ENCODE peak calls at places on chromosome 18, in nine cellular contexts. One of them, this sample, is unnamed.

GRCh38 chr18:77086034-77086433 is 46.5 kb downstream of the MBP start:
- DNase-seq in GM20000: no peak
- DNase-seq in AG04449: no peak
- DNase-seq in fibroblast of mammary gland: peak; percentile 97
- DNase-seq in WTC11: no peak
- DNase-seq in RWPE1: peak; percentile 93
- DNase-seq in brain microvascular endothelial cell: peak; percentile 62
- DNase-seq in HCT116: no peak
- DNase-seq in Caco-2: no peak
- DNase-seq in this sample: no peak

GRCh38 chr18:76679259-76679658 is 143.1 kb upstream of the ZNF236 start:
- DNase-seq in fibroblast of mammary gland: no peak
- DNase-seq in brain microvascular endothelial cell: no peak
- DNase-seq in AG04449: no peak
- DNase-seq in HCT116: no peak
- DNase-seq in WTC11: peak; percentile 42
- DNase-seq in Caco-2: no peak
- DNase-seq in GM20000: no peak
- DNase-seq in RWPE1: no peak
- DNase-seq in this sample: no peak

GRCh38 chr18:28736951-28737350 is 560.0 kb upstream of the CDH2 start:
- DNase-seq in Caco-2: no peak
- DNase-seq in AG04449: no peak
- DNase-seq in GM20000: no peak
- DNase-seq in RWPE1: no peak
- DNase-seq in fibroblast of mammary gland: peak; percentile 19
- DNase-seq in HCT116: no peak
- DNase-seq in brain microvascular endothelial cell: no peak
- DNase-seq in WTC11: no peak
- DNase-seq in this sample: no peak

GRCh38 chr18:58231930-58232329 is 187.9 kb downstream of the NEDD4L start:
- DNase-seq in Caco-2: no peak
- DNase-seq in AG04449: no peak
- DNase-seq in HCT116: no peak
- DNase-seq in GM20000: peak; percentile 32
- DNase-seq in brain microvascular endothelial cell: no peak
- DNase-seq in fibroblast of mammary gland: peak; percentile 29
- DNase-seq in WTC11: no peak
- DNase-seq in RWPE1: no peak
- DNase-seq in this sample: no peak

GRCh38 chr18:39030124-39030655 is 1464.6 kb upstream of the CELF4 start:
- DNase-seq in brain microvascular endothelial cell: no peak
- DNase-seq in WTC11: no peak
- DNase-seq in AG04449: no peak
- DNase-seq in RWPE1: no peak
- DNase-seq in Caco-2: no peak
- DNase-seq in HCT116: no peak
- DNase-seq in GM20000: no peak
- DNase-seq in fibroblast of mammary gland: no peak
- DNase-seq in this sample: no peak

GRCh38 chr18:58394046-58394445 is 234.8 kb downstream of the ALPK2 start:
- DNase-seq in GM20000: no peak
- DNase-seq in Caco-2: no peak
- DNase-seq in AG04449: no peak
- DNase-seq in fibroblast of mammary gland: peak; percentile 62
- DNase-seq in brain microvascular endothelial cell: no peak
- DNase-seq in RWPE1: no peak
- DNase-seq in HCT116: no peak
- DNase-seq in WTC11: no peak
- DNase-seq in this sample: no peak

GRCh38 chr18:39909706-39910105 is 2045.3 kb upstream of the PIK3C3 start:
- DNase-seq in GM20000: no peak
- DNase-seq in brain microvascular endothelial cell: peak; percentile 1
- DNase-seq in WTC11: no peak
- DNase-seq in fibroblast of mammary gland: peak; percentile 16
- DNase-seq in Caco-2: no peak
- DNase-seq in AG04449: no peak
- DNase-seq in HCT116: no peak
- DNase-seq in RWPE1: no peak
- DNase-seq in this sample: no peak

GRCh38 chr18:37567061-37567993 is 1.7 kb upstream of the CELF4 start:
- DNase-seq in brain microvascular endothelial cell: no peak
- DNase-seq in WTC11: no peak
- DNase-seq in GM20000: peak; percentile 45
- DNase-seq in HCT116: no peak
- DNase-seq in RWPE1: no peak
- DNase-seq in fibroblast of mammary gland: no peak
- DNase-seq in Caco-2: no peak
- DNase-seq in AG04449: no peak
- DNase-seq in this sample: peak; percentile 38

GRCh38 chr18:27447530-27447929 is 262.4 kb upstream of the CHST9 start:
- DNase-seq in Caco-2: no peak
- DNase-seq in RWPE1: no peak
- DNase-seq in GM20000: no peak
- DNase-seq in brain microvascular endothelial cell: no peak
- DNase-seq in HCT116: no peak
- DNase-seq in AG04449: no peak
- DNase-seq in fibroblast of mammary gland: no peak
- DNase-seq in WTC11: no peak
- DNase-seq in this sample: no peak

GRCh38 chr18:52422985-52423601 is 83.1 kb downstream of the DCC start:
- DNase-seq in brain microvascular endothelial cell: no peak
- DNase-seq in GM20000: no peak
- DNase-seq in Caco-2: no peak
- DNase-seq in AG04449: no peak
- DNase-seq in RWPE1: no peak
- DNase-seq in WTC11: no peak
- DNase-seq in fibroblast of mammary gland: no peak
- DNase-seq in HCT116: no peak
- DNase-seq in this sample: no peak

GRCh38 chr18:22347624-22348511 is 69.8 kb downstream of the CTAGE1 start:
- DNase-seq in HCT116: no peak
- DNase-seq in GM20000: peak; percentile 17
- DNase-seq in AG04449: no peak
- DNase-seq in fibroblast of mammary gland: no peak
- DNase-seq in WTC11: peak; percentile 23
- DNase-seq in Caco-2: no peak
- DNase-seq in brain microvascular endothelial cell: peak; percentile 15
- DNase-seq in RWPE1: no peak
- DNase-seq in this sample: no peak

GRCh38 chr18:23301971-23302370 is 151.1 kb upstream of the RIOK3 start:
- DNase-seq in WTC11: no peak
- DNase-seq in HCT116: no peak
- DNase-seq in GM20000: no peak
- DNase-seq in brain microvascular endothelial cell: no peak
- DNase-seq in fibroblast of mammary gland: no peak
- DNase-seq in AG04449: no peak
- DNase-seq in RWPE1: no peak
- DNase-seq in Caco-2: no peak
- DNase-seq in this sample: no peak

GRCh38 chr18:43681661-43682060 is 404.4 kb upstream of the SYT4 start:
- DNase-seq in AG04449: no peak
- DNase-seq in WTC11: no peak
- DNase-seq in RWPE1: no peak
- DNase-seq in GM20000: no peak
- DNase-seq in HCT116: no peak
- DNase-seq in fibroblast of mammary gland: no peak
- DNase-seq in Caco-2: no peak
- DNase-seq in brain microvascular endothelial cell: no peak
- DNase-seq in this sample: no peak

GRCh38 chr18:3541549-3542386 is 91.8 kb downstream of the TGIF1 start:
- DNase-seq in RWPE1: no peak
- DNase-seq in WTC11: no peak
- DNase-seq in fibroblast of mammary gland: no peak
- DNase-seq in brain microvascular endothelial cell: no peak
- DNase-seq in AG04449: no peak
- DNase-seq in HCT116: no peak
- DNase-seq in GM20000: peak; percentile 54
- DNase-seq in Caco-2: no peak
- DNase-seq in this sample: peak; percentile 66

GRCh38 chr18:74414951-74415515 is 42.1 kb downstream of the DIPK1C start:
- DNase-seq in brain microvascular endothelial cell: no peak
- DNase-seq in RWPE1: no peak
- DNase-seq in HCT116: no peak
- DNase-seq in AG04449: no peak
- DNase-seq in GM20000: no peak
- DNase-seq in WTC11: no peak
- DNase-seq in Caco-2: no peak
- DNase-seq in fibroblast of mammary gland: no peak
- DNase-seq in this sample: no peak

GRCh38 chr18:55323051-55323994 is 264.7 kb downstream of the TCF4 start:
- DNase-seq in fibroblast of mammary gland: peak; percentile 84
- DNase-seq in WTC11: no peak
- DNase-seq in brain microvascular endothelial cell: no peak
- DNase-seq in HCT116: no peak
- DNase-seq in RWPE1: no peak
- DNase-seq in Caco-2: no peak
- DNase-seq in GM20000: no peak
- DNase-seq in AG04449: no peak
- DNase-seq in this sample: no peak

GRCh38 chr18:35938562-35938961 is 33.9 kb upstream of the RMP24 start:
- DNase-seq in HCT116: no peak
- DNase-seq in GM20000: no peak
- DNase-seq in WTC11: no peak
- DNase-seq in AG04449: no peak
- DNase-seq in fibroblast of mammary gland: no peak
- DNase-seq in RWPE1: no peak
- DNase-seq in brain microvascular endothelial cell: no peak
- DNase-seq in Caco-2: no peak
- DNase-seq in this sample: no peak

GRCh38 chr18:35938158-35938557 is 34.3 kb upstream of the RMP24 start:
- DNase-seq in RWPE1: peak; percentile 5
- DNase-seq in brain microvascular endothelial cell: no peak
- DNase-seq in fibroblast of mammary gland: no peak
- DNase-seq in GM20000: no peak
- DNase-seq in HCT116: no peak
- DNase-seq in Caco-2: no peak
- DNase-seq in WTC11: no peak
- DNase-seq in AG04449: no peak
- DNase-seq in this sample: no peak

GRCh38 chr18:35941299-35941698 is 31.2 kb upstream of the RMP24 start:
- DNase-seq in HCT116: no peak
- DNase-seq in AG04449: no peak
- DNase-seq in RWPE1: no peak
- DNase-seq in fibroblast of mammary gland: no peak
- DNase-seq in Caco-2: no peak
- DNase-seq in GM20000: no peak
- DNase-seq in WTC11: no peak
- DNase-seq in brain microvascular endothelial cell: no peak
- DNase-seq in this sample: no peak

GRCh38 chr18:35936951-35937350 is 35.5 kb upstream of the RMP24 start:
- DNase-seq in HCT116: no peak
- DNase-seq in AG04449: no peak
- DNase-seq in RWPE1: no peak
- DNase-seq in GM20000: no peak
- DNase-seq in Caco-2: no peak
- DNase-seq in WTC11: no peak
- DNase-seq in fibroblast of mammary gland: no peak
- DNase-seq in brain microvascular endothelial cell: no peak
- DNase-seq in this sample: no peak

GRCh38 chr18:35939166-35939565 is 33.3 kb upstream of the RMP24 start:
- DNase-seq in brain microvascular endothelial cell: no peak
- DNase-seq in WTC11: peak; percentile 44
- DNase-seq in HCT116: no peak
- DNase-seq in Caco-2: no peak
- DNase-seq in AG04449: no peak
- DNase-seq in GM20000: no peak
- DNase-seq in RWPE1: no peak
- DNase-seq in fibroblast of mammary gland: no peak
- DNase-seq in this sample: no peak
- TF ChIP-seq CTCF in brain microvascular endothelial cell: peak; percentile 42
- TF ChIP-seq CTCF in WTC11: peak; percentile 33
- TF ChIP-seq CTCF in HCT116: no peak
- TF ChIP-seq CTCF in Caco-2: no peak
- TF ChIP-seq CTCF in AG04449: no peak
- TF ChIP-seq CTCF in GM20000: no peak
- TF ChIP-seq CTCF in RWPE1: no peak
- TF ChIP-seq CTCF in fibroblast of mammary gland: peak; percentile 20
- TF ChIP-seq CTCF in this sample: peak; percentile 34

GRCh38 chr18:80159713-80160636 is 50.9 kb downstream of the ADNP2 start:
- DNase-seq in fibroblast of mammary gland: no peak
- DNase-seq in GM20000: peak; percentile 81
- DNase-seq in HCT116: no peak
- DNase-seq in WTC11: peak; percentile 43
- DNase-seq in RWPE1: no peak
- DNase-seq in Caco-2: no peak
- DNase-seq in brain microvascular endothelial cell: no peak
- DNase-seq in AG04449: no peak
- DNase-seq in this sample: peak; percentile 81
- TF ChIP-seq CTCF in fibroblast of mammary gland: no peak
- TF ChIP-seq CTCF in GM20000: peak; percentile 93
- TF ChIP-seq CTCF in HCT116: no peak
- TF ChIP-seq CTCF in WTC11: peak; percentile 30
- TF ChIP-seq CTCF in RWPE1: no peak
- TF ChIP-seq CTCF in Caco-2: no peak
- TF ChIP-seq CTCF in brain microvascular endothelial cell: peak; percentile 65
- TF ChIP-seq CTCF in AG04449: peak; percentile 71
- TF ChIP-seq CTCF in this sample: peak; percentile 97

GRCh38 chr18:60007641-60008040 is 107.8 kb downstream of the PMAIP1 start:
- DNase-seq in brain microvascular endothelial cell: no peak
- DNase-seq in fibroblast of mammary gland: no peak
- DNase-seq in WTC11: no peak
- DNase-seq in RWPE1: no peak
- DNase-seq in Caco-2: no peak
- DNase-seq in GM20000: no peak
- DNase-seq in HCT116: no peak
- DNase-seq in AG04449: no peak
- DNase-seq in this sample: no peak

DNA sequence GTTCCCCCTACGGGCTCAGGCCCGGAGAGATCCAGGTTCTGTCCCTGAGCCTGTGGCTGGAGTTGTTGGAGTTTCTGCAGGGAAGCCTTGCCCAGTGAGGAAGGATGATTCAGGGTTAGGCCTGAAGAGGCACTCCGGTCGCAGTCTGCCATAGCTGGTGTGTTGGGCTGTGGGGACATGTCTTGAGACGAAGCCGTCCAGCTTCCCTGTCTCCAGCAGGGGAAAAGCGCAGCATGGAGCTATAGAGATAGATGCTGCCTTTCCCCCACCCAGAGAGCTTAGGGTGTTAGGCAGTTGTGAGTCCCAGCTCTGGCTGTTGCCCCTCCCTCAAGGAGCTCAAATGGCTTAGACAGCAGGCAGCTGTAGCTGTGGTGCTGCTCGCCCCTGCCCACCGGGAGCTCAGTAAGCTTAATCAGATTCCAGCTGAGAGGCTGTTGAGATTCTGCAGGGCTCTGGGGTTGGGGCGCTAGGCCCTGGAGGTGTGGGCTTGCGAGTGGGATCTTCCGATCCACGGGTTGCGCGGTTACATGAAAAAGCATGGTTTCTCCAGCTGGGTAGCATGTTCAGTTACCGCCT is 103.9 kb downstream of the PMAIP1 start:
- DNase-seq in fibroblast of mammary gland: no peak
- DNase-seq in brain microvascular endothelial cell: no peak
- DNase-seq in Caco-2: no peak
- DNase-seq in GM20000: no peak
- DNase-seq in AG04449: no peak
- DNase-seq in RWPE1: no peak
- DNase-seq in WTC11: peak; percentile 28
- DNase-seq in HCT116: no peak
- DNase-seq in this sample: no peak
- TF ChIP-seq CTCF in fibroblast of mammary gland: no peak
- TF ChIP-seq CTCF in brain microvascular endothelial cell: no peak
- TF ChIP-seq CTCF in Caco-2: no peak
- TF ChIP-seq CTCF in GM20000: no peak
- TF ChIP-seq CTCF in AG04449: no peak
- TF ChIP-seq CTCF in RWPE1: no peak
- TF ChIP-seq CTCF in WTC11: no peak
- TF ChIP-seq CTCF in HCT116: no peak
- TF ChIP-seq CTCF in this sample: no peak

GRCh38 chr18:42635378-42636048 is 480.0 kb downstream of the RIT2 start:
- DNase-seq in brain microvascular endothelial cell: no peak
- DNase-seq in Caco-2: no peak
- DNase-seq in fibroblast of mammary gland: no peak
- DNase-seq in HCT116: no peak
- DNase-seq in AG04449: no peak
- DNase-seq in GM20000: no peak
- DNase-seq in RWPE1: no peak
- DNase-seq in WTC11: peak; percentile 13
- DNase-seq in this sample: no peak
- TF ChIP-seq CTCF in brain microvascular endothelial cell: peak; percentile 45
- TF ChIP-seq CTCF in Caco-2: no peak
- TF ChIP-seq CTCF in fibroblast of mammary gland: no peak
- TF ChIP-seq CTCF in HCT116: no peak
- TF ChIP-seq CTCF in AG04449: no peak
- TF ChIP-seq CTCF in GM20000: no peak
- TF ChIP-seq CTCF in RWPE1: no peak
- TF ChIP-seq CTCF in WTC11: no peak
- TF ChIP-seq CTCF in this sample: no peak

This sample was measured in GM13976.